ENCODE peak calls at places on chromosomes 5 and 9, in ten cellular contexts. O is pancreas, A is lung, H is lower lobe of right lung, L is dorsolateral prefrontal cortex, F is neural progenitor cell, K is uterus, V is hepatocyte, N is heart left ventricle, U is K562. G is an unnamed sample. For H3K27me3, the result is how much of the 10 kb centered on the place peaks cover.

GRCh38 chr5:67495072-67495471 is 298.5 kb upstream of the CD180 start:
- DNase-seq in O (no peak), A (no peak), V (no peak), H (no peak), K (no peak), U (no peak), F (no peak), N (no peak), L (no peak), G (no peak)

GRCh38 chr5:92758552-92758951 is 822.5 kb downstream of the NR2F1-AS1 start:
- DNase-seq in O (no peak), L (no peak), K (no peak), U (no peak), N (no peak), V (no peak), H (no peak), A (no peak), F (no peak), G (no peak)

GRCh38 chr5:59025734-59026133 is 442.9 kb downstream of the RAB3C start:
- DNase-seq in V (peak), O (no peak), F (no peak), H (no peak), N (no peak), L (no peak), A (no peak), U (no peak), K (no peak), G (peak)

GRCh38 chr9:99006979-99007378 is 63.3 kb downstream of the COL15A1 start:
- DNase-seq in V (no peak), U (no peak), O (no peak), F (no peak), K (no peak), H (no peak), A (no peak), L (no peak), N (no peak), G (no peak)

GRCh38 chr9:126777733-126778132 is 27.1 kb upstream of the ZBTB43 start:
- DNase-seq in N (no peak), F (peak), L (no peak), K (no peak), O (no peak), A (no peak), H (no peak), V (peak), U (no peak), G (peak)

GRCh38 chr9:114177423-114178064 is 22.2 kb downstream of the COL27A1 start:
- DNase-seq in U (no peak), O (peak), F (no peak), N (no peak), K (no peak), A (no peak), H (no peak), V (no peak), L (no peak), G (no peak)

GRCh38 chr9:130860458-130861316 is 25.6 kb downstream of the ABL1 start:
- DNase-seq in F (peak), K (peak), H (peak), U (peak), A (peak), N (peak), V (peak), O (peak), L (no peak), G (no peak)

GRCh38 chr5:16140944-16141343 is 38.6 kb downstream of the MARCHF11 start:
- DNase-seq in N (no peak), H (no peak), K (no peak), L (no peak), O (no peak), U (no peak), V (no peak), F (no peak), A (no peak), G (no peak)

GRCh38 chr9:106916491-106917235 is 53.7 kb downstream of the ZNF462 start:
- DNase-seq in L (no peak), N (no peak), A (peak), F (no peak), H (no peak), U (no peak), O (peak), K (peak), V (peak), G (peak)

GRCh38 chr9:83020327-83020726 is 42.6 kb downstream of the RASEF start:
- DNase-seq in O (no peak), N (no peak), U (no peak), H (no peak), K (no peak), A (no peak), V (no peak), F (no peak), L (no peak), G (no peak)

GRCh38 chr9:96080364-96080763 is 204.9 kb downstream of the ERCC6L2 start:
- DNase-seq in K (no peak), U (no peak), L (no peak), N (no peak), H (no peak), V (peak), O (no peak), F (no peak), A (no peak), G (no peak)

GRCh38 chr5:111494350-111494999 is 17.9 kb downstream of the STARD4 start:
- DNase-seq in H (no peak), K (no peak), N (no peak), F (no peak), U (no peak), O (no peak), L (no peak), A (no peak), V (no peak), G (no peak)

GRCh38 chr5:79845448-79846197 is 145.4 kb downstream of the MTX3 start:
- DNase-seq in F (no peak), U (peak), K (peak), O (no peak), N (no peak), H (no peak), L (no peak), A (no peak), V (no peak), G (no peak)

GRCh38 chr5:31934156-31934555 is 240.0 kb downstream of the GOLPH3 start:
- DNase-seq in L (no peak), U (no peak), V (no peak), A (no peak), N (no peak), O (no peak), F (peak), H (no peak), K (no peak), G (no peak)

GRCh38 chr9:125233678-125234077 is 7.5 kb downstream of the HSPA5 start:
- DNase-seq in A (no peak), O (no peak), L (no peak), K (no peak), F (no peak), N (no peak), U (no peak), V (peak), H (no peak), G (no peak)

GRCh38 chr5:59065551-59065950 is 482.7 kb downstream of the RAB3C start:
- DNase-seq in O (no peak), F (no peak), N (no peak), V (no peak), U (no peak), H (no peak), L (no peak), A (no peak), K (no peak), G (no peak)

GRCh38 chr5:120199559-120199958 is 264.5 kb upstream of the PRR16 start:
- DNase-seq in N (no peak), A (no peak), H (no peak), F (no peak), U (no peak), V (no peak), O (no peak), K (no peak), L (no peak), G (no peak)

GRCh38 chr5:77305921-77306320 is 95.4 kb downstream of the PDE8B start:
- DNase-seq in L (no peak), A (no peak), K (peak), N (no peak), U (no peak), O (no peak), V (no peak), H (no peak), F (no peak), G (no peak)

GRCh38 chr5:123659495-123659894 is 147.5 kb downstream of the CSNK1G3 start:
- DNase-seq in F (no peak), L (no peak), A (no peak), V (no peak), K (no peak), U (no peak), N (no peak), O (no peak), H (no peak), G (no peak)

GRCh38 chr9:93577940-93578682 is 1.7 kb downstream of the PHF2 start:
- DNase-seq in O (no peak), F (no peak), L (no peak), A (no peak), V (no peak), U (no peak), K (no peak), H (no peak), N (no peak), G (no peak)

GRCh38 chr5:50867140-50867539 is 200.7 kb downstream of the PARP8 start:
- DNase-seq in F (peak), U (no peak), N (no peak), K (no peak), V (no peak), A (no peak), O (no peak), H (no peak), L (no peak), G (no peak)

DNA sequence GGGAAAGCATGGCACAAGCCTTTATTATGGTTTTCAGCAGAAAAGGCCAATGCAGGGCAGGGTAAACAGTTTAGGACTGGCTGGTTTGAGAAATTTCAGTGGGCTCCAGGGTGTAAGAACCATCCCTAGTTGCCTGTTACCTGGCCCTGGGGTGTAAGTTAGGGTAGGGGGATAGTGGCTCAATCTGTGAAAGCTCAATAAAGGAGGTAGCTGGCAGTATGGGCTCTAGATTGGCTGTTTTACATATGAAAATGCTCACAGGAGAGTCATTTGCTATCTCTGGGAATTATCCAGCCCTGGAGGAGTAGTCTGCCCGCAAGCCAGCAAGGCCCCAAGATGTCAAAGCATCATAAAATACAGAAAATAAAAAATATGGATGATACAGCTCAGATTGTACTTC is 31.2 kb downstream of the SSBP2 start:
- DNase-seq in V (no peak), L (no peak), N (no peak), H (no peak), O (no peak), F (no peak), K (no peak), U (no peak), A (no peak), G (no peak)
- H3K27me3 ChIP-seq in V (under half), L (under half), N (under half), H (under half), O (under half), F (under half), K (under half), U (under half), A (under half), G (under half)

GRCh38 chr9:121266356-121266755 is 1.6 kb upstream of the GSN start:
- DNase-seq in V (no peak), L (no peak), H (no peak), O (no peak), F (no peak), N (no peak), K (no peak), A (no peak), U (no peak), G (no peak)

GRCh38 chr9:121269030-121269887 is 1.3 kb downstream of the GSN start:
- DNase-seq in O (no peak), H (no peak), V (peak), U (no peak), L (no peak), A (no peak), N (no peak), F (peak), K (peak), G (peak)

GRCh38 chr9:121266906-121267650 is 884 bp upstream of the GSN start:
- DNase-seq in K (no peak), F (no peak), A (no peak), L (no peak), H (no peak), U (no peak), O (no peak), V (no peak), N (peak), G (no peak)

GRCh38 chr9:121268598-121269029 is 652 bp downstream of the GSN start:
- DNase-seq in K (no peak), O (no peak), F (no peak), U (no peak), A (no peak), V (no peak), H (no peak), L (no peak), N (no peak), G (no peak)

DNA sequence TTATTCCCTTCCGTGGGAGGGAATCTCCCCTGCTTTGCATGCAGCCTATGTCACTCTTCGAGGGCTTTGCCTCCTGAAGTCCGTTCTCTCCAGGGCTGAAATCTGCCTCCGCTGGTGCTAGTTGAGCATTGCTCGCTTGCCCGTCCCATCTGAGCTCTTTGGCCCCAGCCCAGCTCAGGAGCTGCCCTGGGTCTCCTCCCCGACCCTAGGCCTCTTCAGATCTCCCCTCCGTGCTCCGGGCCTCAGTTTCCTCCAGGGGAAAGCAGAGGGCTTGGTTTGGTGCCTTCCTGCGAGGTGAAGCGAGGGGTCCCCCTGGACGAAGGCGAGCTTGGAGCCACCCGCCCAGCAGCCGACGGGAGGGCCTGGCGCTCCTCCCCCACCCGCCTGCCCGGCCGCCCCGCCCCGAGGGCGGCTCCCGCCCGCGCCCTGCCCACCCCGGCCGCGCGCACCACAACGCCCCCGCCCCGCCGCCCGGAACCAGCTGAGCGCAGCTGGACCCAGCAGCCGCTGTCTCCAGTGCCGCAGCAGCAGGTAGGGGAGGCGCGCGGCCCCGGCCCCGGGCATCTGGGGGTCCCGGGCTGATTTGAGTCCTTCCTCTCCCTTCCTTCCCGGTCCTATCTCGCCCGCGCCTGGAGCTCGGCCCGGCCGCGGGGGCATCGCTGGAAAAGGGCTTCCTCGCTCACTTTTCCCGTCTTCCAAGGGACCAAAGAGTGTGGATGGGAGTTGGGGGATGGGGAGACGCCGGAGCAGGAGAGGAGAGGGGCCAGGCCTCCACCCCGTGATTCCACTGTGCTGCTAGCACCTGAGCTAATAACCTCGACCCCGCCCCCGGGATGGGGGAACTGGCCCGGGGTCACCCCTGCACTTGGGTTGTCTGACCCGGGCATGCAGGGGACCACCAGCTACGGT is at the start of gene GSN:
- DNase-seq in H (peak), K (peak), N (peak), U (peak), L (peak), V (peak), A (peak), F (peak), O (peak), G (peak)
- TF ChIP-seq CTCF in H (peak), K (peak), N (no peak), U (peak), L (peak), V (no peak), A (no peak), F (no peak), O (no peak), G (no peak)

GRCh38 chr5:104412649-104413240 is 850.2 kb upstream of the NUDT12 start:
- DNase-seq in O (no peak), A (no peak), V (peak), N (no peak), U (no peak), K (no peak), F (peak), H (no peak), L (no peak), G (peak)

GRCh38 chr5:104421431-104421830 is 858.8 kb upstream of the NUDT12 start:
- DNase-seq in H (no peak), K (no peak), O (no peak), U (no peak), N (no peak), A (no peak), V (no peak), L (no peak), F (no peak), G (no peak)

DNA sequence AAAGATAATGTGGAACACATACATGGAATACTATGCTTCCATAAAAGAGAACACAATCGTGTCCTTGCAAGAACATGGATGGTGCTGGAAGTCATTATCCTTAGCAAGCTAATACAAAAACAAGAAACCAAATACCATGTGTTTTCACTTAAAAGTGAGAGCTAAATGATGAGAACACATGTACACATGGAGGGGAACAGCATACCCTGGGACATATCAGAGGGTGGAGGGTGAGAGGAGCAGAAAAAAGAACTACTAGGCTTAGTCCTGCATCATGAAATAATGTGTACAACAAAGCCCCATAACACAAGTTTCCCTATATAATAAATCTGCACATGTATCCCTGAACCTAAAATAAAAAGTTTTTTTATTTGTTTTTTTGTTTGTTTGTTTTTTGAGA is 855.5 kb upstream of the NUDT12 start:
- DNase-seq in L (no peak), F (no peak), H (no peak), V (no peak), A (no peak), U (no peak), K (no peak), N (no peak), O (no peak), G (no peak)
- H3K27me3 ChIP-seq in L (under half), F (under half), H (under half), V (under half), A (under half), U (under half), K (under half), N (under half), O (under half), G (under half)

DNA sequence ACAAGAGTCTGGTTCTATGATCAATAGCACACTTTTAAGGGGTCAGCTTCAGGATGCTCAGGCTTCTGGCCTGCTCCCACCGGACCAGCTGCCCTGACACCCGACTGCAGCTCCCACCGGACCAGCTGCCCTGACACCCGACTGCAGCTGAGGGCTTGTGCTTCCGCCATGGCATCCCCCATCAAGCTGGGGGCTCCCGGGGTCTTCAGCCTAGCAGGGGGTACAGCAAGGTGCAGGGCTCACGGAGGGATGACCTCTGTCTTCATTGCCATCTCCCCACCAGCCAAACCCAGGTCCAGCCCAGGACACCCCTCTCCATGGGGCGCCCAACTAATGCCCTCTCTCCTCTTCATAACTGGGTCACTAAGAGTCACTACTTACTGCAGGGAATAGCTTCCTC is 1.9 kb downstream of the FLT4 start:
- DNase-seq in O (no peak), H (no peak), K (no peak), A (no peak), U (no peak), V (peak), F (no peak), L (no peak), N (peak), G (no peak)
- TF ChIP-seq CTCF in O (no peak), H (no peak), K (no peak), A (no peak), U (no peak), V (no peak), F (no peak), L (no peak), N (no peak), G (no peak)